ENCODE peak calls at places on chromosomes 7 and 10, in four cellular contexts. S is foreskin fibroblast; J is naive thymus-derived CD8-positive, alpha-beta T cell; O is RWPE1. G is an unnamed sample.
A peak's percentile ranks its signal among the peaks of the same experiment; 100 is the strongest.

GRCh38 chr10:13518076-13518692 is 10.6 kb downstream of the BEND7 start:
- DNase-seq in J (no peak), S (no peak), O (no peak), G (no peak)

GRCh38 chr7:234712-235553 is 42.6 kb downstream of the FAM20C start:
- DNase-seq in S (no peak), J (no peak), O (peak; percentile 72), G (no peak)

GRCh38 chr10:43852141-43852540 is 203.5 kb upstream of the ZNF32 start:
- DNase-seq in O (no peak), J (no peak), S (no peak), G (no peak)

GRCh38 chr7:134502972-134503371 is 24.4 kb upstream of the AKR1B10 start:
- DNase-seq in O (no peak), S (no peak), J (no peak), G (no peak)

GRCh38 chr7:33495207-33495606 is 365.8 kb downstream of the BBS9 start:
- DNase-seq in S (peak; percentile 63), J (no peak), O (no peak), G (peak; percentile 67)

GRCh38 chr10:61836233-61836887 is 65.1 kb upstream of the ARID5B start:
- DNase-seq in S (no peak), J (no peak), O (no peak), G (no peak)

GRCh38 chr10:29675984-29676383 is 41.2 kb upstream of the SVIL start:
- DNase-seq in J (no peak), O (no peak), S (no peak), G (no peak)

GRCh38 chr10:46517541-46517940 is 38.9 kb downstream of the GPRIN2 start:
- DNase-seq in S (no peak), O (no peak), J (no peak), G (no peak)

GRCh38 chr7:152312316-152312715 is 123.5 kb downstream of the KMT2C start:
- DNase-seq in O (no peak), J (no peak), S (no peak), G (peak; percentile 30)

GRCh38 chr7:24609059-24609458 is 35.8 kb downstream of the PALS2 start:
- DNase-seq in O (no peak), J (no peak), S (no peak), G (no peak)

GRCh38 chr7:7786595-7786994 is 68.2 kb upstream of the RPA3 start:
- DNase-seq in J (no peak), O (no peak), S (no peak), G (no peak)

GRCh38 chr7:98354511-98355249 is 46.2 kb downstream of the BAIAP2L1 start:
- DNase-seq in J (no peak), O (peak; percentile 89), S (peak; percentile 85), G (peak; percentile 40)

GRCh38 chr10:50883624-50884023 is 1.8 kb downstream of the A1CF start:
- DNase-seq in S (no peak), O (no peak), J (no peak), G (no peak)

GRCh38 chr10:122648599-122649428 is 50.8 kb downstream of the C10orf120 start:
- DNase-seq in J (peak; percentile 5), S (peak; percentile 4), O (peak; percentile 50), G (no peak)

GRCh38 chr7:14762552-14762951 is 140.0 kb downstream of the DGKB start:
- DNase-seq in J (no peak), O (no peak), S (no peak), G (no peak)

GRCh38 chr10:132201111-132201989 is 14.6 kb downstream of the DPYSL4 start:
- DNase-seq in S (no peak), J (no peak), O (no peak), G (no peak)

GRCh38 chr10:43682956-43683355 is 34.3 kb upstream of the ZNF32 start:
- DNase-seq in O (no peak), S (peak; percentile 23), J (no peak), G (no peak)

GRCh38 chr10:73553316-73553715 is 37.8 kb downstream of the USP54 start:
- DNase-seq in J (no peak), O (no peak), S (no peak), G (peak; percentile 67)

GRCh38 chr7:14761506-14762296 is 140.8 kb downstream of the DGKB start:
- DNase-seq in S (peak; percentile 83), O (no peak), J (no peak), G (peak; percentile 74)

GRCh38 chr10:79223001-79223345 is 124.3 kb upstream of the PPIF start:
- DNase-seq in S (no peak), J (no peak), O (no peak), G (no peak)

G was measured in skeletal muscle cell.